ENCODE peak calls at places on chromosome 21, in five cellular contexts. G, R, E, X and H are unnamed samples.

GRCh38 chr21:34113842-34114241 is 40.5 kb downstream of the MRPS6 start:
- DNase-seq in G (no peak), R (no peak), E (no peak), X (no peak), H (no peak)

GRCh38 chr21:16145479-16145878 is 415.7 kb downstream of the USP25 start:
- DNase-seq in G (no peak), R (no peak), E (no peak), X (no peak), H (no peak)

GRCh38 chr21:25859264-25859931 is 124.6 kb downstream of the GABPA start:
- DNase-seq in G (no peak), R (no peak), E (no peak), X (no peak), H (no peak)

GRCh38 chr21:42125571-42126544 is 54.7 kb downstream of the UMODL1 start:
- DNase-seq in G (no peak), R (peak), E (no peak), X (peak), H (no peak)

GRCh38 chr21:16695074-16695473 is 817.8 kb upstream of the CXADR start:
- DNase-seq in G (no peak), R (no peak), E (no peak), X (no peak), H (no peak)

GRCh38 chr21:32065654-32066053 is 192.8 kb downstream of the HUNK start:
- DNase-seq in G (no peak), R (no peak), E (no peak), X (no peak), H (no peak)

GRCh38 chr21:35818597-35818996 is 241.7 kb downstream of the SETD4 start:
- DNase-seq in G (no peak), R (no peak), E (no peak), X (no peak), H (no peak)

GRCh38 chr21:21301013-21301412 is 302.8 kb downstream of the NCAM2 start:
- DNase-seq in G (no peak), R (no peak), E (no peak), X (no peak), H (no peak)

GRCh38 chr21:17554619-17555472 is 42.0 kb downstream of the CXADR start:
- DNase-seq in G (no peak), R (peak), E (no peak), X (no peak), H (no peak)

GRCh38 chr21:33685613-33686197 is 43.4 kb downstream of the ITSN1 start:
- DNase-seq in G (no peak), R (no peak), E (no peak), X (peak), H (no peak)

GRCh38 chr21:26297856-26298255 is 127.3 kb upstream of the APP start:
- DNase-seq in G (no peak), R (no peak), E (no peak), X (no peak), H (no peak)

GRCh38 chr21:42703936-42704335 is 50.5 kb downstream of the PDE9A start:
- DNase-seq in G (no peak), R (no peak), E (no peak), X (no peak), H (no peak)

GRCh38 chr21:33155005-33155404 is 74.7 kb upstream of the IFNAR2 start:
- DNase-seq in G (no peak), R (no peak), E (no peak), X (no peak), H (no peak)

GRCh38 chr21:30434033-30434631 is 4.1 kb downstream of the KRTAP13-4 start:
- DNase-seq in G (no peak), R (peak), E (no peak), X (peak), H (no peak)

GRCh38 chr21:34074283-34075098 is 1.1 kb downstream of the MRPS6 start:
- DNase-seq in G (no peak), R (peak), E (no peak), X (no peak), H (no peak)

GRCh38 chr21:34968414-34969333 is 80.4 kb downstream of the RUNX1 start:
- DNase-seq in G (no peak), R (no peak), E (no peak), X (no peak), H (no peak)

GRCh38 chr21:17708541-17709265 is 96.0 kb upstream of the BTG3 start:
- DNase-seq in G (no peak), R (no peak), E (no peak), X (no peak), H (no peak)

GRCh38 chr21:42836767-42837301 is 42.5 kb downstream of the WDR4 start:
- DNase-seq in G (no peak), R (peak), E (no peak), X (no peak), H (peak)

GRCh38 chr21:32940079-32941014 is 85.4 kb upstream of the OLIG2 start:
- DNase-seq in G (no peak), R (peak), E (peak), X (no peak), H (peak)

GRCh38 chr21:31557421-31557955 is 102.0 kb upstream of the SOD1 start:
- DNase-seq in G (no peak), R (no peak), E (no peak), X (no peak), H (no peak)

GRCh38 chr21:31710586-31710985 is 21.3 kb downstream of the SCAF4 start:
- DNase-seq in G (no peak), R (no peak), E (no peak), X (no peak), H (no peak)

GRCh38 chr21:34635307-34635706 is 20.4 kb upstream of the RCAN1 start:
- DNase-seq in G (no peak), R (no peak), E (no peak), X (no peak), H (no peak)

GRCh38 chr21:35227774-35228173 is 178.7 kb upstream of the RUNX1 start:
- DNase-seq in G (no peak), R (peak), E (no peak), X (no peak), H (no peak)

GRCh38 chr21:35046223-35046690 is 2.8 kb downstream of the RUNX1 start:
- DNase-seq in G (no peak), R (no peak), E (no peak), X (no peak), H (no peak)

GRCh38 chr21:31446206-31446900 is 102.3 kb upstream of the TIAM1 start:
- DNase-seq in G (no peak), R (no peak), E (no peak), X (peak), H (no peak)

GRCh38 chr21:17002628-17003027 is 510.2 kb upstream of the CXADR start:
- DNase-seq in G (no peak), R (no peak), E (no peak), X (no peak), H (no peak)

GRCh38 chr21:29610960-29611359 is 312.2 kb downstream of the BACH1 start:
- DNase-seq in G (no peak), R (no peak), E (no peak), X (peak), H (no peak)

GRCh38 chr21:42865361-42866160 is 13.8 kb downstream of the WDR4 start:
- DNase-seq in G (no peak), R (no peak), E (peak), X (no peak), H (no peak)

GRCh38 chr21:34609244-34609950 is 5.5 kb downstream of the RCAN1 start:
- DNase-seq in G (no peak), R (no peak), E (no peak), X (no peak), H (no peak)

GRCh38 chr21:16358021-16358420 is 628.2 kb downstream of the USP25 start:
- DNase-seq in G (no peak), R (no peak), E (no peak), X (no peak), H (no peak)

GRCh38 chr21:42287193-42288083 is 27.8 kb downstream of the TFF3 start:
- DNase-seq in G (no peak), R (no peak), E (no peak), X (no peak), H (no peak)

GRCh38 chr21:37207441-37208009 is 59.6 kb downstream of the VPS26C start:
- DNase-seq in G (no peak), R (no peak), E (peak), X (no peak), H (no peak)

GRCh38 chr21:37208056-37208705 is 59.0 kb downstream of the VPS26C start:
- DNase-seq in G (peak), R (no peak), E (peak), X (no peak), H (no peak)

GRCh38 chr21:37202221-37202805 is 64.8 kb downstream of the VPS26C start:
- DNase-seq in G (no peak), R (no peak), E (no peak), X (no peak), H (no peak)

GRCh38 chr21:37206531-37206930 is 60.6 kb downstream of the VPS26C start:
- DNase-seq in G (no peak), R (no peak), E (no peak), X (no peak), H (no peak)

DNA sequence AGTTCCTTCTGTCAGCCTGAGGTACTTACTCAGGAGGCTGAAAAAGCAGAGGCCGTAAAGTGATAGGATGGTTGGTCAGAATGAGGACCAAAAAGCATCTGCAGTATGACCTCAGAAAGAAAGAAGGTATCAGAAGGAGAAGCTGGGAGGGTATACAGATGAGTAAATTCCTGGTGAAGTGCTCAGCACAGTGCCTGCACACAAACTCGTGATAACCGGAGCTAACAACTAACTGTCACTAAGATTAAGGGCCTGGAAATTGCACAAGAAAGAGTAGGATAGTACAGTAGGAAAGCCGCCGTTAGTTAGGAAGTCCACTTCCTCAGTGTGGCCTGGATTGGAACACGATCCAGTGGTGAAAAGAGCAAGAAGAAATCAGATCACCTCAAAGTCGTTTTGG is 62.6 kb downstream of the VPS26C start:
- DNase-seq in G (no peak), R (no peak), E (no peak), X (no peak), H (no peak)
- H3K4me3 ChIP-seq in G (no peak), R (no peak), E (no peak), X (no peak), H (no peak)

GRCh38 chr21:15126948-15127347 is 62.1 kb upstream of the NRIP1 start:
- DNase-seq in G (no peak), R (no peak), E (peak), X (no peak), H (no peak)

GRCh38 chr21:15132781-15133180 is 68.0 kb upstream of the NRIP1 start:
- DNase-seq in G (no peak), R (no peak), E (no peak), X (no peak), H (no peak)

GRCh38 chr21:15128267-15128666 is 63.5 kb upstream of the NRIP1 start:
- DNase-seq in G (no peak), R (no peak), E (no peak), X (no peak), H (no peak)

GRCh38 chr21:15127437-15127836 is 62.6 kb upstream of the NRIP1 start:
- DNase-seq in G (no peak), R (no peak), E (no peak), X (no peak), H (no peak)

DNA sequence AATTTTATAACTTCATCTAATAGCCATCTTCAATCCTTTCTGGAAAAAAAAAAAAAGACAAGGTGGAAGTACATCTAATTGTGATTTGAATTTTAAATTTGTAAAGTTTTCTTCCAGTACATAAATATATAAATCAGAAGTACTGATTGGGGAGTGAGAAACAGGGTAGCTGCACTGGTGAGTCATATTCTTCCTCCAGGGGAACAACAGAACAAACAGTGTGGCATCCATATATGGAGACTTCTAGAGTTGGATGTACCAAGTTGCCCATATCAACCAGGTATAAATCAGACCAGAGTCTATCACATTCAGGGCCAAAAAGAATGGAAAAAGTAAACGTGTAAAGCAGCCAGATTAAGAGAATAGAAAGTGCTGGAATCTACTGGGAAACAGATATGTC is 66.0 kb upstream of the NRIP1 start:
- DNase-seq in G (no peak), R (no peak), E (no peak), X (no peak), H (no peak)
- H3K27ac ChIP-seq in G (no peak), R (no peak), E (no peak), X (no peak), H (no peak)

DNA sequence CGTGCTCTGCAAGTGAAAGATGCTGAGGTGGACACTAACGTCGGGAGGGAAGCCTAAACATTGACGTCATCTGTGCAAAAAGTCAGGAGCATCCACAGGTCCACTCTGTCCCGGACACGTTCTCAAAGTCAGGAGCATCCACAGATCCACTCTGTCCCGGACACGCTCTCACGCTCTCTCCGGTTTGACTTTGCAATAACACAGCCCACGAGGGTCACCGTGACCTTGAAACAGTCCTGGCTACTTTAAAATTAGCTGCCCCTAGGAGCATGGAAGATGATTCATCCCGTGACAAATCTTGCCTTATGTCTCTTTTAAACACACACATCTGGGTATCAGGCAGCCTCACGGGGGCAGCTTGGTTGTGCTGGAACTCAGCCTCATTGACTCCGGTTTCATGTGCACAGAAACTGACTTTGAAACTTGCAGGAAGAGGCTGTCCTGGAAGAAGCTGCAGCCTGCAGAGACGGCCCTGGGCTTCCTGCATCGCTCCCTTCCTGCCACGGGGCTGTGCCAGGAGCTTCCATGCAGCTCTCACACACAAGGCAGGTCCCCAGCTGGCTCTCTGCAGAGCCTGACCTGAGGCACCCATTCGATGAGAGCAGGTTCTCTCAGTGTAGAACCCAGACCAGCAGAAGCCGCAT is 18.1 kb upstream of the COL18A1 start:
- DNase-seq in G (no peak), R (no peak), E (peak), X (peak), H (peak)
- TF ChIP-seq CTCF in G (peak), R (no peak), E (no peak), X (peak), H (peak)

GRCh38 chr21:46634427-46634826 is 1.0 kb upstream of the PRMT2 start:
- DNase-seq in G (no peak), R (no peak), E (no peak), X (no peak), H (no peak)
- H3K4me3 ChIP-seq in G (peak), R (peak), E (no peak), X (no peak), H (peak)

DNA sequence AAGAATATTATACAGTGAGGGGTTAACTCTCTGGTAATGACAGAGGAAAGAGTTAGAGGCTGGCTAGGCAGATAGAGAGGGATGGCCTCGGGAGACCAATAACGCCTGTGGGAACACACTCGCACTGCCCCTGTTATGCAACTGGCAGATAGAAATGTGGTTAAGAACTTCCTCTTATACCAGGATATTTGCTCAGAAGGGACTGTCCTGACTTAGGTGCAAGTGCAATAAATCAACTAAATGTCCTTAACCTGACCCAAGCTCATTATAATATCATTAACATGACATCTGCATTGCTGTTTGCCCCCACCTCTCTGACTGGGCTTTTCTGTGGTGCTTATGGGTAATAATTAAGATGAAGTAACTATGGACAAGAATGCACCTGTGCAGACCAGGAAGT is 1518.0 kb downstream of the NCAM2 start:
- DNase-seq in G (no peak), R (no peak), E (no peak), X (no peak), H (no peak)
- H3K27ac ChIP-seq in G (no peak), R (no peak), E (no peak), X (no peak), H (no peak)

GRCh38 chr21:40841524-40842196 is 5.3 kb downstream of the DSCAM start:
- DNase-seq in G (no peak), R (no peak), E (peak), X (no peak), H (no peak)
- TF ChIP-seq CTCF in G (no peak), R (no peak), E (peak), X (peak), H (peak)

GRCh38 chr21:44626262-44626661 is 631 bp upstream of the KRTAP10-9 start:
- DNase-seq in G (no peak), R (no peak), E (no peak), X (no peak), H (no peak)

GRCh38 chr21:44632067-44632466 is 5.1 kb upstream of the KRTAP10-10 start:
- DNase-seq in G (no peak), R (no peak), E (no peak), X (no peak), H (no peak)

GRCh38 chr21:44626673-44627143 is at the start of gene KRTAP10-9:
- DNase-seq in G (no peak), R (no peak), E (no peak), X (no peak), H (no peak)

GRCh38 chr21:44628707-44629391 is 2.0 kb downstream of the KRTAP10-9 start:
- DNase-seq in G (no peak), R (no peak), E (no peak), X (no peak), H (no peak)

DNA sequence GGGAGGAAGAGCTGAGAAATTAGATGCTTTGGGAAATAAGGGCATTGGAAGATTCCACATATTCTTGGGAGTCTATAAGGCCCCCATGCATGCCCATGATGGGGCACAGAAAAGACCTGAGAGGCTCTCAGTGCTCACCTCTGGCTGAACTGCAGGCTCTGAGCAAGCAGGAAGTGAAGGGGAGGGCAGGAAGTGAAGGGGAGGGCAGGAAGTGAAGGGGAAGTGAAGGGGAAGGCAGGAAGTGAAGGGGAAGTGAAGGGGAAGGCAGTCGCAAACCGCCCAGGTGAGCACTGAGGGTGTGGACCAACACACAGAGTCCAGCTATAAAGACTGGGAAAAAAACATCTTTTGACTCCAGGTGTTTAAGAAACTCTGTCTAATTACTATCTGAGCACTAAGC is 3.5 kb downstream of the KRTAP10-9 start:
- DNase-seq in G (no peak), R (no peak), E (no peak), X (no peak), H (no peak)
- H3K4me3 ChIP-seq in G (no peak), R (no peak), E (no peak), X (no peak), H (no peak)

GRCh38 chr21:39115659-39116235 is 67.5 kb downstream of the PSMG1 start:
- DNase-seq in G (no peak), R (no peak), E (no peak), X (no peak), H (no peak)
- H3K27ac ChIP-seq in G (peak), R (no peak), E (no peak), X (no peak), H (no peak)

DNA sequence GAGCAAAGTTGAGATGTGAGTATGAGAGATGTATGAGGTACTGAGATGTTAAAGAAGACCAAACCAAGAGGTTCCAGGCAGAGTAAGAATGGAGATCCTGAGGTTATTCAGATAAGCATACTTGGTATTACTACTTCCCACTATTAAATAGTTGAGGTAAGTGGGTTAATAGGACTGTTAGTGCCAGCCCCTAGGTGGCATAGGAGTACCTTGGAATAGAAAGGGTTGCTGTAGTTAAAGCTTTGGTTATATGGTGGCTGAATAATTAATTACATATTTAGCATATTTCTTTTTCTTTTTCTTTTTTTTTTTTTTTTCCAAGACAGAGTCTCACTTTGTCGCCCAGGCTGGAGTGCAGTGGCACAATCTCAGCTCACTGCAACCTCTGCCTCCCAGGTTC is 397.9 kb upstream of the TMPRSS15 start:
- DNase-seq in G (no peak), R (no peak), E (no peak), X (peak), H (no peak)
- TF ChIP-seq CTCF in G (no peak), R (peak), E (no peak), X (peak), H (no peak)